ENCODE peak calls at places on chromosomes 3 and 15, in seven cellular contexts. J is ovary; L is CD8-positive, alpha-beta T cell; M is BJ; Z is right cardiac atrium; Y is NT2/D1; G is H1. T is an unnamed sample.
A peak's percentile ranks its signal among the peaks of the same experiment; 100 is the strongest.

GRCh38 chr3:136350557-136350956 is 100.4 kb downstream of the PCCB start:
- DNase-seq in J (no peak), L (no peak), M (peak; percentile 42), Z (no peak), Y (no peak), G (no peak), T (no peak)

GRCh38 chr15:49464513-49464912 is 41.5 kb downstream of the FGF7 start:
- DNase-seq in J (no peak), L (no peak), M (no peak), Z (no peak), Y (no peak), G (no peak), T (no peak)

GRCh38 chr15:89494941-89495637 is 1.3 kb downstream of the RHCG start:
- DNase-seq in J (no peak), L (no peak), M (no peak), Z (no peak), Y (no peak), G (peak; percentile 78), T (no peak)

GRCh38 chr3:42667523-42668402 is 14.3 kb downstream of the ZBTB47 start:
- DNase-seq in J (no peak), L (no peak), M (no peak), Z (peak; percentile 48), Y (no peak), G (no peak), T (no peak)

GRCh38 chr3:135311699-135312098 is 516.6 kb downstream of the EPHB1 start:
- DNase-seq in J (no peak), L (no peak), M (no peak), Z (no peak), Y (no peak), G (no peak), T (no peak)

GRCh38 chr3:141204343-141204742 is 27.3 kb upstream of the PXYLP1 start:
- DNase-seq in J (no peak), L (no peak), M (no peak), Z (no peak), Y (no peak), G (no peak), T (no peak)

GRCh38 chr15:88649753-88650551 is 11.1 kb downstream of the ISG20 start:
- DNase-seq in J (no peak), L (no peak), M (no peak), Z (no peak), Y (no peak), G (peak; percentile 50), T (no peak)

GRCh38 chr3:86743233-86743632 is 247.7 kb downstream of the VGLL3 start:
- DNase-seq in J (no peak), L (no peak), M (no peak), Z (no peak), Y (no peak), G (no peak), T (no peak)

GRCh38 chr3:16900779-16901440 is 16.2 kb downstream of the PLCL2 start:
- DNase-seq in J (no peak), L (no peak), M (no peak), Z (no peak), Y (no peak), G (no peak), T (no peak)

GRCh38 chr15:67109141-67110034 is 44.0 kb downstream of the SMAD3 start:
- DNase-seq in J (peak; percentile 69), L (no peak), M (peak; percentile 81), Z (peak; percentile 91), Y (no peak), G (no peak), T (peak; percentile 76)

GRCh38 chr15:27985099-27985498 is 114.0 kb downstream of the OCA2 start:
- DNase-seq in J (no peak), L (no peak), M (no peak), Z (no peak), Y (no peak), G (no peak), T (no peak)

GRCh38 chr3:106176734-106177133 is 307.9 kb upstream of the CBLB start:
- DNase-seq in J (no peak), L (peak; percentile 50), M (no peak), Z (no peak), Y (no peak), G (no peak), T (no peak)

GRCh38 chr3:139588450-139588849 is 48.9 kb upstream of the RBP1 start:
- DNase-seq in J (no peak), L (no peak), M (no peak), Z (no peak), Y (peak; percentile 42), G (peak; percentile 83), T (peak; percentile 39)

GRCh38 chr3:12004741-12005513 is 739 bp downstream of the SYN2 start:
- DNase-seq in J (no peak), L (no peak), M (no peak), Z (peak; percentile 50), Y (no peak), G (peak; percentile 71), T (no peak)

GRCh38 chr3:53083496-53083895 is 37.6 kb upstream of the SFMBT1 start:
- DNase-seq in J (no peak), L (no peak), M (peak; percentile 60), Z (peak; percentile 89), Y (no peak), G (no peak), T (peak; percentile 52)

GRCh38 chr3:47381317-47382157 is 716 bp downstream of the PTPN23 start:
- DNase-seq in J (peak; percentile 81), L (peak; percentile 72), M (peak; percentile 56), Z (peak; percentile 94), Y (peak; percentile 63), G (no peak), T (peak; percentile 75)

GRCh38 chr3:36701903-36702374 is 62.4 kb downstream of the DCLK3 start:
- DNase-seq in J (no peak), L (no peak), M (peak; percentile 70), Z (no peak), Y (no peak), G (no peak), T (no peak)

GRCh38 chr3:160951677-160952487 is 153.3 kb downstream of the B3GALNT1 start:
- DNase-seq in J (no peak), L (no peak), M (no peak), Z (no peak), Y (no peak), G (no peak), T (no peak)

GRCh38 chr15:70535071-70535954 is 228.0 kb downstream of the UACA start:
- DNase-seq in J (no peak), L (peak; percentile 54), M (no peak), Z (no peak), Y (no peak), G (peak; percentile 39), T (no peak)

GRCh38 chr15:55357774-55358173 is 38.8 kb downstream of the PIGB start:
- DNase-seq in J (no peak), L (no peak), M (peak; percentile 23), Z (no peak), Y (no peak), G (no peak), T (no peak)

GRCh38 chr15:73844356-73844755 is 29.0 kb upstream of the TBC1D21 start:
- DNase-seq in J (no peak), L (no peak), M (no peak), Z (no peak), Y (peak; percentile 76), G (no peak), T (no peak)

GRCh38 chr15:60070838-60071493 is 66.9 kb downstream of the FOXB1 start:
- DNase-seq in J (no peak), L (no peak), M (peak; percentile 9), Z (no peak), Y (no peak), G (no peak), T (no peak)

GRCh38 chr3:124083990-124084389 is 92.1 kb upstream of the ROPN1 start:
- DNase-seq in J (no peak), L (no peak), M (no peak), Z (no peak), Y (no peak), G (no peak), T (no peak)

DNA sequence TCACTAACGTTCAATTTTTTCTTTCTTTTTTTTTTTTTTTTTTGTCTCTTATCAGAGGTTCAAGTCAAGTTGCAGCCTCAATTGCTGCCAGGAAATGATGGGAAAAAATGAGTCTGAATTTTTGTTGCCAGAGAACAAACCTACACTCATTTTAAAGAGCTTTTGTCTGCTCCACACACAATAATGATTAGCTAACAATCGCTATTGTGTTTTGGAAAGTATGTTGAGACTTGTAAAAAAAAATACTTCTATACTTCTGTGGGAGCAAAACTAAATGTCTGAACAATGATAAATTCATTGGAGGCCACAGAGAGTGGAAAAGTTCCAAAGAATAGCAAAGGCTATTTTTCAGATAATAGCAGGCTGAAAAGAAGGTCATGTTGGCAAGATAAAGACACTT is 176.3 kb upstream of the LMCD1 start:
- DNase-seq in J (no peak), L (no peak), M (no peak), Z (no peak), Y (no peak), G (no peak), T (no peak)
- H3K27me3 ChIP-seq in J (no peaks in the 10 kb centered on the region), L (no peaks in the 10 kb centered on the region), M (peaks cover 4% of the 10 kb centered on the region), Z (no peaks in the 10 kb centered on the region), Y (no peaks in the 10 kb centered on the region), G (no peaks in the 10 kb centered on the region), T (no peaks in the 10 kb centered on the region)

GRCh38 chr3:78048698-78049097 is 1008.8 kb downstream of the ROBO2 start:
- DNase-seq in J (no peak), L (no peak), M (no peak), Z (no peak), Y (no peak), G (no peak), T (no peak)
- H3K4me3 ChIP-seq in J (no peak overlapping the region), L (no peak overlapping the region), M (no peak overlapping the region), Z (no peak overlapping the region), Y (no peak overlapping the region), G (no peak overlapping the region), T (no peak overlapping the region)

DNA sequence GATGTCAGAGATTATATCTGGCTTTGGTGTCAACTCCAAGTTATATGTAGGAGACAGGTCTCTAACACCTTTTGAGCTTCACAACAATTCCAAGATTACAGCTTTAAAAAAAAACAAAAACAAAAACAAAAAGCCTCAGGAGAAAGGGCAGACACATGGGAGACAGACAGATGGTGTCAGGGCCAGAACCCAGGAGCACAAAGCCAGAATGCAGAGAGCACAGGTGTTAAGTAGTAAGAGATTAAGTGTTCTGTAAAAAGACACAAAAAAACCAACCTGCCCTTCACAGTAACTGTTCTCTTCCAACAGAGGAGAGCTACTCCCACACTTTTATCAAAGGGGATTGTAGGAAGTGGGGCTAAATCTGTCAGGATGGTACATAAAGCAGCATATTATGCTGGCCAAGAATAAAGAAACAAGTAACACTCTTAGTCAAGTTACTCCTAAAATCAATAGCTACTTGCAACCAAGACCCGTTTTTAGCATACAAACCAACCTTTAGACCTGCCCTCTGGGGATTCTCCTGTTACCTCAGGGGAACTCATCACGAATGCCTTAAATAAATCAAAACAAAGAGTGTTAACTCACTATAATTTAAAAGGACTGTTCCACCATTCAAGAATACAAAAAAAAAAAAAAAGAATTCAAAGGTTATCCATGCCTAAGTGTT is 5.9 kb downstream of the CPEB1 start:
- DNase-seq in J (no peak), L (no peak), M (no peak), Z (no peak), Y (no peak), G (no peak), T (no peak)
- H3K27me3 ChIP-seq in J (no peaks in the 10 kb centered on the region), L (no peaks in the 10 kb centered on the region), M (peaks cover 6% of the 10 kb centered on the region), Z (no peaks in the 10 kb centered on the region), Y (peaks cover 3% of the 10 kb centered on the region), G (peaks cover 12% of the 10 kb centered on the region), T (no peaks in the 10 kb centered on the region)

DNA sequence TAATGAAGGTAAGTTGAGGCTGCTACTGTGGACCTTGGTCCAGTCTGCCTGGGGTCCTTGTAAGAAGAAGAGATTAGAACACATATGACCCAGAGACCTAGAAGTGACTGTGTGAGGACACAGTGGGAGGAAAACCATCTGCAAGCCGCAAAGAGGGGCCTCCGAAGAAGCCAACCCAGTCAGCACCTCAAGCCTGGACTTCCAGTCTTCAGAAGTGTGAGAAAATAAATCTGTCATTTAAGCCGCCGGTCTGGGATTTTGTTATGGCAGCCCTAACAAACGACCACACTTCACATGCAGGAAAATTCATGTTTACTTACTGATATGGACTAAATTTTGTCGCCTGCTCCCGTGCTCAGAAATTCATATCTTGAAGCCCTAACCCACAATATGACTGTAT is 44.4 kb upstream of the TMC3 start:
- DNase-seq in J (no peak), L (no peak), M (no peak), Z (no peak), Y (no peak), G (no peak), T (no peak)
- H3K4me3 ChIP-seq in J (no peak overlapping the region), L (no peak overlapping the region), M (no peak overlapping the region), Z (no peak overlapping the region), Y (no peak overlapping the region), G (no peak overlapping the region), T (no peak overlapping the region)

T was measured in body of pancreas.